ENCODE peak calls at places on chromosomes 16 and 17, in five cellular contexts. P, J, V, U and C are unnamed samples.

GRCh38 chr17:27378482-27379200 is 77.6 kb upstream of the KSR1 start:
- DNase-seq in U (no peak), V (no peak), P (no peak), J (no peak), C (no peak)

GRCh38 chr17:40111221-40112128 is 10.3 kb upstream of the MSL1 start:
- DNase-seq in V (peak; percentile 92), J (peak; percentile 83), U (peak; percentile 82), P (peak; percentile 58), C (peak; percentile 52)

GRCh38 chr16:71441348-71441781 is 489 bp downstream of the TLE7 start:
- DNase-seq in V (no peak), U (peak; percentile 31), P (no peak), J (peak; percentile 44), C (no peak)

GRCh38 chr16:4624827-4625616 is 396 bp downstream of the MGRN1 start:
- DNase-seq in U (peak; percentile 69), P (peak; percentile 50), V (no peak), J (peak; percentile 94), C (peak; percentile 58)

GRCh38 chr17:5500247-5500803 is 14.0 kb downstream of the MIS12 start:
- DNase-seq in U (no peak), P (no peak), V (no peak), J (peak; percentile 8), C (no peak)

GRCh38 chr17:7408341-7408740 is 696 bp downstream of the NLGN2 start:
- DNase-seq in V (no peak), J (peak; percentile 51), P (no peak), U (peak; percentile 34), C (peak; percentile 30)

GRCh38 chr17:7173687-7174602 is 5.2 kb downstream of the ASGR1 start:
- DNase-seq in P (peak; percentile 38), U (peak; percentile 78), J (peak; percentile 78), V (no peak), C (peak; percentile 33)

GRCh38 chr16:81700071-81700779 is 78.9 kb upstream of the PLCG2 start:
- DNase-seq in P (no peak), U (no peak), V (no peak), J (no peak), C (no peak)

GRCh38 chr17:78358538-78359215 is 1.2 kb downstream of the SOCS3 start:
- DNase-seq in U (peak; percentile 57), P (no peak), V (no peak), J (peak; percentile 41), C (no peak)

GRCh38 chr16:49460786-49461470 is 87.3 kb downstream of the C16orf78 start:
- DNase-seq in V (no peak), P (no peak), J (no peak), U (peak; percentile 2), C (no peak)

GRCh38 chr17:64709481-64709880 is 47.4 kb upstream of the SMURF2 start:
- DNase-seq in P (no peak), U (no peak), J (no peak), V (no peak), C (no peak)

GRCh38 chr16:54145881-54146280 is 140.7 kb downstream of the IRX3 start:
- DNase-seq in J (no peak), P (no peak), U (no peak), V (no peak), C (no peak)

GRCh38 chr16:57822018-57822553 is 19.8 kb upstream of the KIFC3 start:
- DNase-seq in V (no peak), J (no peak), P (no peak), U (no peak), C (no peak)

GRCh38 chr16:53968454-53968853 is 264.5 kb downstream of the FTO start:
- DNase-seq in V (no peak), U (no peak), P (no peak), J (no peak), C (no peak)

GRCh38 chr16:47965439-47965838 is 190.4 kb downstream of the ABCC12 start:
- DNase-seq in V (no peak), J (no peak), U (no peak), P (no peak), C (no peak)

GRCh38 chr17:34369571-34369970 is 6.5 kb upstream of the CCL1 start:
- DNase-seq in J (no peak), U (no peak), P (no peak), V (no peak), C (no peak)

GRCh38 chr17:62882878-62883277 is 74.8 kb upstream of the MARCHF10 start:
- DNase-seq in V (no peak), U (no peak), J (peak; percentile 2), P (no peak), C (no peak)

GRCh38 chr16:81485824-81486554 is 41.4 kb downstream of the CMIP start:
- DNase-seq in J (no peak), P (no peak), U (no peak), V (no peak), C (no peak)

GRCh38 chr16:31064882-31065461 is 9.1 kb downstream of the ZNF668 start:
- DNase-seq in U (peak; percentile 67), J (no peak), V (no peak), P (no peak), C (no peak)

GRCh38 chr16:11610580-11610979 is 23.9 kb upstream of the LITAF start:
- DNase-seq in P (no peak), U (no peak), V (no peak), J (no peak), C (no peak)

GRCh38 chr17:65121368-65121767 is 15.8 kb upstream of the RGS9 start:
- DNase-seq in P (no peak), V (no peak), U (no peak), J (no peak), C (no peak)

GRCh38 chr16:4435668-4436067 is 10.0 kb downstream of the DNAJA3 start:
- DNase-seq in J (no peak), U (no peak), P (no peak), V (no peak), C (no peak)

GRCh38 chr16:22786691-22787090 is 27.3 kb upstream of the HS3ST2 start:
- DNase-seq in U (no peak), V (no peak), P (no peak), J (no peak), C (no peak)

GRCh38 chr17:80418589-80418988 is 3.6 kb downstream of the ENDOV start:
- DNase-seq in V (no peak), P (no peak), U (no peak), J (no peak), C (no peak)

GRCh38 chr16:785563-786535 is 2.3 kb downstream of the RPUSD1 start:
- DNase-seq in P (peak; percentile 67), V (peak; percentile 86), J (peak; percentile 86), U (peak; percentile 85), C (peak; percentile 75)

GRCh38 chr17:72392056-72393010 is 271.5 kb downstream of the SOX9 start:
- DNase-seq in J (no peak), U (no peak), P (no peak), V (no peak), C (no peak)

GRCh38 chr16:22797551-22797950 is 16.4 kb upstream of the HS3ST2 start:
- DNase-seq in J (no peak), U (no peak), V (no peak), P (no peak), C (no peak)